ENCODE peak calls at places on chromosome 11, in four cellular contexts. O, H, V and P are unnamed samples.

GRCh38 chr11:114775849-114776621 is 97.7 kb downstream of the NXPE2 start:
- DNase-seq in V (no peak), H (no peak), O (no peak), P (no peak)

GRCh38 chr11:134741453-134742227 is 329.6 kb upstream of the B3GAT1 start:
- DNase-seq in V (no peak), O (no peak), H (no peak), P (no peak)

GRCh38 chr11:106101797-106102196 is 24.3 kb downstream of the AASDHPPT start:
- DNase-seq in H (no peak), V (no peak), O (peak; percentile 42), P (no peak)

GRCh38 chr11:61489833-61490585 is 18.5 kb upstream of the LRRC10B start:
- DNase-seq in H (no peak), O (no peak), V (no peak), P (no peak)

GRCh38 chr11:6725386-6725896 is 42.3 kb upstream of the MRPL17 start:
- DNase-seq in V (no peak), O (no peak), H (no peak), P (no peak)

GRCh38 chr11:132177106-132177505 is 806.7 kb downstream of the NTM start:
- DNase-seq in O (no peak), H (no peak), V (no peak), P (no peak)

GRCh38 chr11:98965358-98965757 is 55.4 kb upstream of the CNTN5 start:
- DNase-seq in O (no peak), V (no peak), H (no peak), P (no peak)

GRCh38 chr11:131889760-131890620 is 519.6 kb downstream of the NTM start:
- DNase-seq in H (no peak), V (no peak), O (no peak), P (no peak)

GRCh38 chr11:65116370-65117205 is 913 bp downstream of the ZNHIT2 start:
- DNase-seq in H (no peak), V (no peak), O (peak; percentile 59), P (no peak)

GRCh38 chr11:10350341-10350740 is 45.5 kb downstream of the ADM start:
- DNase-seq in H (peak; percentile 80), O (peak; percentile 84), V (no peak), P (peak; percentile 89)

GRCh38 chr11:1456166-1456565 is 30.4 kb downstream of the MOB2 start:
- DNase-seq in H (no peak), V (no peak), O (no peak), P (no peak)

GRCh38 chr11:116641561-116642045 is 131.2 kb downstream of the BUD13 start:
- DNase-seq in H (peak; percentile 32), V (no peak), O (no peak), P (no peak)

GRCh38 chr11:66280428-66280827 is 2.5 kb downstream of the CNIH2 start:
- DNase-seq in V (no peak), H (no peak), O (no peak), P (no peak)

GRCh38 chr11:47186076-47186936 is at the start of gene PACSIN3:
- DNase-seq in V (no peak), H (no peak), O (no peak), P (no peak)

GRCh38 chr11:58059011-58059358 is 28.2 kb downstream of the OR6Q1 start:
- DNase-seq in H (no peak), O (no peak), V (no peak), P (peak; percentile 48)

GRCh38 chr11:73157141-73158010 is 15.3 kb upstream of the FCHSD2 start:
- DNase-seq in O (no peak), H (no peak), V (no peak), P (no peak)

GRCh38 chr11:109865558-109866186 is 227.5 kb upstream of the ZC3H12C start:
- DNase-seq in V (no peak), H (no peak), O (no peak), P (no peak)

GRCh38 chr11:71189768-71190315 is 62.5 kb downstream of the SHANK2 start:
- DNase-seq in O (no peak), V (no peak), H (no peak), P (no peak)

GRCh38 chr11:71188886-71189767 is 63.2 kb downstream of the SHANK2 start:
- DNase-seq in O (no peak), V (no peak), H (no peak), P (no peak)

GRCh38 chr11:71190551-71190950 is 61.8 kb downstream of the SHANK2 start:
- DNase-seq in O (no peak), H (no peak), V (no peak), P (no peak)

GRCh38 chr11:71186861-71187260 is 65.5 kb downstream of the SHANK2 start:
- DNase-seq in O (no peak), H (no peak), V (no peak), P (no peak)

GRCh38 chr11:71188073-71188472 is 64.3 kb downstream of the SHANK2 start:
- DNase-seq in O (no peak), V (no peak), H (no peak), P (no peak)
- H3K9me3 ChIP-seq in O (no peaks in the 10 kb centered on the region), V (no peaks in the 10 kb centered on the region), H (no peaks in the 10 kb centered on the region), P (no peaks in the 10 kb centered on the region)

GRCh38 chr11:14974021-14974698 is 2.0 kb upstream of the CALCA start:
- DNase-seq in O (no peak), V (no peak), H (no peak), P (no peak)
- TF ChIP-seq EZH2 in O (no peak), V (no peak), H (no peak), P (no peak)

DNA sequence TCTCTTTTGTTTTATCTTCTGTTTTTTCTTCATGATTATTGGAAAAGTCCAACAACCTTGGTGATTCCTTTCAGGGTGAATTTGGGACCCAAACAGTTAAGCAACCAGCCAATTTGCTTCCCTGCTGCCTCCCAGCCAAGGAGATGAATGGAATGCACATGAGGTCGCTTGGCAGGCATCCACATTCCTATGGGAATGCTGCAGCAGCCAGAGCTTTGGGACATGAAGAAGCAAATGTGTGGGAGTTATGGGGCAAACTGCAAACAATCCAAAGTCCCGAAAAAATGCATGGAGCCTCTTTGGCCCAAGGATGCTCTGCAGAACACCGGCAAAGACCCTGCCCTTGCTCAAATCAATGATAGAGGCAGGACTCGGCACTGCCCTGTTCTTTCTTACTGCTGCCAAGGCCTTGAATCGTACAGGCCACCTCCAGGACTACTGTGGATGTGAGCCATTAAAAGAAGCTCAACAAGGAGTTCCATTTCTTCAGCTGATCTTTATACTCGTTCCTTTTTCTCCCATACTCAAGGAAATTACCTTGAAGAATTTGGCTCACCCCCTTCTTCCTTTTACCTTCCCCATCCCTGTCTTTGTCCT is 117.3 kb upstream of the TEAD1 start:
- DNase-seq in V (no peak), H (peak; percentile 12), O (no peak), P (no peak)
- H2AFZ ChIP-seq in V (no peak overlapping the region), H (peak overlapping the region; percentile 32), O (no peak overlapping the region), P (no peak overlapping the region)

DNA sequence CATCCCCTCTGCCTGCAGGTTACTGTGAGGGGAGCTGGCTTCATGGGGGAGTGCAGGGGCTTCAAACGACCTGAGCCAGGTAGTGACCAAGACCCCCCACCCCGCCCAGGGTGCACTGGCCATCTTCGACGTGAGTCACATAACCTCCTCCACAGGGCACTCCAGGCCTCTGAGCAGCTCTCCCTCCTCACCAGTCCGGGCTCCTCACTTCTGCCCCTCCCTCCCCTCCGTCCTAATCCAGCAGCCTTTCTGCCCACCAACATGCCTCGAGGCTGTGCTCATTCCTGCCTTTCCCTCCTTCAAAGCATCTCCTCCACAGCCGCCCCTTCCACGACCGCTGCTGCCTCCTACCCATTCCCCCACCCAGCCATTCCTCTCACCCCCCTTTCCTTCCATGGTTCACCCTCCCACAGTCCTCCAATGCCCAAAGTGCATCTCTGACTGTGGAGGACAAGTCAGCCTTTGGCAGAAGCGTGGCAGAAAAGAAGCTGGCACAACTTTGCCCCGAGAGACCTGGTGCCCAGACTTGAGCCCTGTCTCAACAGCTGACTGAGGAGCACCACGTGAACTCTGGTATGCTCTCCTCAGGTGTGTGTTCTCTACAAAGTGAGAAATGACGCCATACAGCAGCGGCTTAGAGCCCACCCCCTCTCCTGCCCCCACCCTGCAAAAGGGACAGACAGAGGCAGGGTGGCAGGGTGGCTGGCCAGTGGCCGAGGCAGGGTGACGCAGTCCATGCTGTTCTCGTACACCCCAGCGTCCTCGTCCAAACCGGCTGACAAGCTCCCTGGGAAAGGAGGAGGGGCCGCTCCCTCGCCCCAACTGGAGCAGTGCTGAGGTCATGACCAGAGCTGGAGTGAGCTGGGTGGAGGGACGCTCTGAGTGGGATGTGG is 30.4 kb downstream of the OPCML start:
- DNase-seq in O (no peak), V (no peak), H (no peak), P (no peak)
- H3K9me3 ChIP-seq in O (no peaks in the 10 kb centered on the region), V (no peaks in the 10 kb centered on the region), H (no peaks in the 10 kb centered on the region), P (no peaks in the 10 kb centered on the region)

DNA sequence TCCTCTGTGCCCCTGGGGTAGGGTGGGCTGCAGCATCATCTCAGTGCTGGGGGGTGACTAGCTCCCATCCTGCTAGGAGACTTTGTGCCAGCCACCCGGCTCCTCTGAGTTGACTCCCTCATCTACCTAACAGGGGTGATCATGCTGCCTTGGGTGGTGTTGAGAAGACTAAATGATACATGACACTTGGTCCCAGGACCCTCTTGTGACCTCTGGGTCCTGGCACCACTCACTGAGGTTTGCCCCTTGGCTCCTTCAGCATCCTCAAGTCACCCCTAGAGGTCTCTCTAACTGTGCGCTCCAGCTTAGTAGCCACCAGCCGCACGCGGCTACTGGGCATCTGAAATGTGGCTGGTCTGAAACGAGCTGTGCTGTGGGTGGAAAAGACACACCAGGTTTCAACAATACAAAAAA is 72.1 kb downstream of the LRRC32 start:
- DNase-seq in H (peak; percentile 7), V (peak; percentile 12), O (no peak), P (no peak)
- TF ChIP-seq EZH2 in H (no peak), V (no peak), O (no peak), P (no peak)

GRCh38 chr11:44535201-44535980 is 30.1 kb upstream of the CD82 start:
- DNase-seq in H (no peak), V (no peak), O (no peak), P (no peak)
- H2AFZ ChIP-seq in H (no peak overlapping the region), V (no peak overlapping the region), O (no peak overlapping the region), P (no peak overlapping the region)

GRCh38 chr11:74860743-74861142 is 88.1 kb downstream of the XRRA1 start:
- DNase-seq in O (no peak), H (no peak), V (no peak), P (no peak)
- H3K9me3 ChIP-seq in O (peaks cover 27% of the 10 kb centered on the region), H (peaks cover 3% of the 10 kb centered on the region), V (peaks cover 14% of the 10 kb centered on the region), P (peaks cover 7% of the 10 kb centered on the region)

DNA sequence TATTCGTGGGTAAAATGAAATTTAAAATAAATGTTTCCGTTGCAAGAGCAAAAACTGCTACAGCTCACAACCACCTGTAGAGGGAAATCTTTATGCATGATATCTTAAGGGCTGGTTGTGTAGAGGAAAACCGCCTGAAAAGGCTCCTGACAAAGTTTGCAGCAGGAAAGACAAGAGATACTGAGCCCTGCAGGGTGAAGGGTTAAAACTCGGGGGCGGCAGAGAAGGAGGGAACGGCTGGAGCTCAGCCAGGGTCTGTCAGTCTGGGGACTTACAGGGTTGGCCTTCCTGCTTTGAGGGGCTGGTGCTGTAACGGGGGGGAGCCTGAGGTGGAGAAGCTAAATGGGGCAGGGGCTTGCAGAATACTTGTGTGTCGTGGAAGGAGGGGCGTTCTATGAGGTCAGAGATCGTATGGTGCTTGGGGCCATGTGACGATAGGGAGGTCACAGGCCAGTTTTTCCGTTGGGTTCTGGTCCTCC is 122.9 kb upstream of the HSD17B12 start:
- DNase-seq in H (no peak), V (no peak), O (no peak), P (no peak)
- TF ChIP-seq EZH2 in H (no peak), V (no peak), O (no peak), P (peak; percentile 63)

DNA sequence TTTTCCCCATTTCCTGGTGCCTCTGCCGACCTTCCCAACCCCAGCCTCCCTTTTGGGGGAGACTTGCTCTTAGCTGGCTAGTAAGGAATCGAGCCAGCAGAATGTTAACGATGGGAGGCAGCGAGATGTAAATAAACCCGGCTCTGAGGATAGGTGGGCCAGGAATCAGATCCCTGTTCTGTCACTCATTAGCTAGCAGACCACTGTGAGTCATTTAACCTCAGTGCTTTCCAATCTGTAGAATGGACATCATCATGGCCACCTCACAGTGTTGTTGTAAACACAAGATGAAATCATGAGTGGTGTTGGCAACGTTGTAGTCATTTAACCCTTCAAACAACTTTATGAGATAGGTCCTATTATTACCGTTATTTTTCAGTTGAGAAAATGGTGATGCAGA is 208.6 kb downstream of the KIRREL3 start:
- DNase-seq in H (no peak), O (peak; percentile 26), V (no peak), P (no peak)
- H2AFZ ChIP-seq in H (no peak overlapping the region), O (no peak overlapping the region), V (no peak overlapping the region), P (no peak overlapping the region)